ENCODE peak calls at places on chromosomes 3 and 15, in seven cellular contexts. A is anterior cingulate cortex, R is activated T-cell treated with anti-CD3 and anti-CD28 coated beads for 1 hour, F is tibial artery, I is foreskin fibroblast, N is fibroblast of gingiva, U is osteocyte. T is an unnamed sample.

GRCh38 chr3:186021673-186022362 is 84.0 kb upstream of the TRA2B start:
- DNase-seq in A (no peak), N (peak), R (no peak), I (peak), F (peak), U (no peak), T (no peak)

GRCh38 chr3:185308126-185308754 is 54.4 kb upstream of the EHHADH start:
- DNase-seq in I (peak), F (no peak), R (peak), N (peak), A (no peak), U (no peak), T (peak)

GRCh38 chr3:120129718-120130117 is 35.5 kb upstream of the GSK3B start:
- DNase-seq in U (no peak), I (peak), F (no peak), N (peak), R (no peak), A (no peak), T (no peak)

GRCh38 chr3:38210141-38210757 is 44.9 kb downstream of the OXSR1 start:
- DNase-seq in I (no peak), F (no peak), A (no peak), U (no peak), N (no peak), R (no peak), T (no peak)

GRCh38 chr3:192090586-192090985 is 629.6 kb downstream of the PYDC2 start:
- DNase-seq in A (no peak), F (no peak), I (no peak), U (no peak), R (no peak), N (no peak), T (peak)

GRCh38 chr15:101242160-101242998 is 9.5 kb downstream of the CHSY1 start:
- DNase-seq in N (peak), R (peak), I (peak), A (peak), F (no peak), U (peak), T (no peak)

GRCh38 chr3:180698760-180699270 is 19.5 kb upstream of the CCDC39 start:
- DNase-seq in A (no peak), U (no peak), I (no peak), R (no peak), N (no peak), F (no peak), T (no peak)

GRCh38 chr3:148943531-148944200 is 47.7 kb upstream of the GYG1 start:
- DNase-seq in I (peak), F (no peak), N (peak), R (no peak), A (no peak), U (no peak), T (peak)

GRCh38 chr3:117441851-117442250 is 732.3 kb downstream of the TUSC7 start:
- DNase-seq in I (no peak), N (no peak), F (no peak), R (no peak), A (no peak), U (no peak), T (no peak)

GRCh38 chr3:25713316-25713967 is 48.7 kb upstream of the TOP2B start:
- DNase-seq in I (peak), A (no peak), F (no peak), N (peak), U (no peak), R (no peak), T (no peak)

GRCh38 chr3:185822221-185822956 is 2.5 kb downstream of the IGF2BP2 start:
- DNase-seq in I (peak), R (no peak), A (no peak), N (peak), U (no peak), F (no peak), T (no peak)

GRCh38 chr3:110684436-110684835 is 387.2 kb upstream of the NECTIN3 start:
- DNase-seq in N (no peak), U (no peak), F (no peak), A (no peak), R (no peak), I (no peak), T (no peak)

GRCh38 chr15:70262171-70262570 is 164.5 kb upstream of the TLE3 start:
- DNase-seq in R (no peak), U (no peak), A (no peak), N (no peak), F (no peak), I (no peak), T (no peak)

GRCh38 chr3:58329150-58329921 is 3.4 kb upstream of the PXK start:
- DNase-seq in N (no peak), U (no peak), A (no peak), I (no peak), F (no peak), R (no peak), T (no peak)

GRCh38 chr3:128521715-128522114 is 28.7 kb upstream of the GATA2 start:
- DNase-seq in A (no peak), R (no peak), I (no peak), F (no peak), N (no peak), U (no peak), T (no peak)

GRCh38 chr3:52523386-52524257 is 10.0 kb downstream of the NT5DC2 start:
- DNase-seq in U (no peak), R (no peak), A (no peak), F (peak), N (no peak), I (no peak), T (no peak)

GRCh38 chr15:66433726-66434125 is 47.0 kb downstream of the MAP2K1 start:
- DNase-seq in F (no peak), N (no peak), I (peak), A (no peak), U (no peak), R (no peak), T (no peak)

GRCh38 chr3:135258916-135259315 is 463.9 kb downstream of the EPHB1 start:
- DNase-seq in N (no peak), I (no peak), R (no peak), U (peak), F (no peak), A (no peak), T (no peak)

GRCh38 chr3:126461450-126462070 is 14.1 kb downstream of the ZXDC start:
- DNase-seq in F (no peak), A (no peak), R (no peak), U (no peak), N (no peak), I (no peak), T (no peak)

GRCh38 chr15:53354905-53355304 is 404.6 kb downstream of the WDR72 start:
- DNase-seq in I (no peak), F (no peak), N (no peak), U (no peak), R (no peak), A (no peak), T (no peak)

GRCh38 chr15:67685008-67685599 is 140.2 kb upstream of the SKOR1 start:
- DNase-seq in U (no peak), R (no peak), I (peak), F (no peak), A (no peak), N (peak), T (peak)

GRCh38 chr15:60975951-60976350 is 253.2 kb downstream of the RORA start:
- DNase-seq in R (no peak), U (no peak), F (no peak), N (no peak), A (no peak), I (no peak), T (no peak)

GRCh38 chr15:67199391-67199790 is 55.1 kb downstream of the AAGAB start:
- DNase-seq in N (no peak), F (no peak), R (no peak), U (no peak), A (no peak), I (no peak), T (no peak)

GRCh38 chr3:140913728-140914127 is 27.9 kb upstream of the SLC25A36 start:
- DNase-seq in R (no peak), U (no peak), F (no peak), N (no peak), A (no peak), I (no peak), T (no peak)

GRCh38 chr3:188153498-188153948 is 434 bp upstream of the LPP start:
- DNase-seq in F (peak), N (peak), R (peak), U (no peak), I (peak), A (peak), T (peak)

GRCh38 chr15:69080203-69080957 is 65.9 kb downstream of the NOX5 start:
- DNase-seq in N (no peak), R (no peak), I (no peak), U (no peak), A (no peak), F (no peak), T (peak)

GRCh38 chr3:156676467-156677119 is 2.2 kb downstream of the TIPARP start:
- DNase-seq in I (peak), U (no peak), R (no peak), F (no peak), N (no peak), A (no peak), T (no peak)

GRCh38 chr3:7238565-7239295 is 377.8 kb downstream of the GRM7 start:
- DNase-seq in U (no peak), A (no peak), F (no peak), R (no peak), I (no peak), N (no peak), T (no peak)

GRCh38 chr15:94305133-94305532 is 73.8 kb downstream of the MCTP2 start:
- DNase-seq in F (no peak), I (no peak), N (no peak), U (no peak), R (no peak), A (no peak), T (no peak)

GRCh38 chr3:172604895-172605646 is 81.8 kb upstream of the TNFSF10 start:
- DNase-seq in N (no peak), R (no peak), U (no peak), F (no peak), I (no peak), A (no peak), T (no peak)

GRCh38 chr15:73153024-73153423 is 100.8 kb downstream of the NEO1 start:
- DNase-seq in U (no peak), R (no peak), N (no peak), A (no peak), F (no peak), I (no peak), T (no peak)

GRCh38 chr15:36557364-36557763 is 22.1 kb upstream of the CDIN1 start:
- DNase-seq in A (no peak), U (no peak), F (no peak), R (no peak), N (no peak), I (no peak), T (no peak)

GRCh38 chr3:125033135-125033534 is 22.7 kb downstream of the HEG1 start:
- DNase-seq in R (no peak), I (no peak), N (no peak), U (no peak), A (no peak), F (no peak), T (no peak)

GRCh38 chr3:10983219-10983916 is 9.2 kb upstream of the SLC6A1 start:
- DNase-seq in R (no peak), U (no peak), F (no peak), I (peak), N (no peak), A (peak), T (no peak)

GRCh38 chr3:52058111-52058510 is 1.7 kb upstream of the DUSP7 start:
- DNase-seq in I (no peak), A (no peak), U (no peak), N (no peak), R (no peak), F (no peak), T (no peak)

GRCh38 chr3:59512066-59512465 is 462.2 kb upstream of the CFAP20DC start:
- DNase-seq in N (no peak), U (no peak), A (no peak), R (no peak), I (no peak), F (no peak), T (no peak)

T was measured in NT2/D1.